ENCODE peak calls at places on chromosomes 4 and X, in five cellular contexts. Z is A549, A is Panc1, P is body of pancreas, R is fibroblast of the aortic adventitia. V is an unnamed sample.

GRCh38 chr4:188197566-188197965 is 58.3 kb downstream of the TRIML1 start:
- DNase-seq in Z (no peak), A (no peak), P (no peak), R (no peak), V (no peak)

GRCh38 chr4:1901127-1901526 is 29.9 kb downstream of the NSD2 start:
- DNase-seq in Z (no peak), A (no peak), P (no peak), R (no peak), V (no peak)

GRCh38 chrX:13101439-13102139 is 57.2 kb upstream of the FAM9C start:
- DNase-seq in Z (peak), A (peak), P (peak), R (peak), V (peak)

GRCh38 chr4:14025093-14025492 is 397.6 kb upstream of the BOD1L1 start:
- DNase-seq in Z (no peak), A (no peak), P (no peak), R (peak), V (no peak)

GRCh38 chrX:1743105-1743504 is 128.2 kb downstream of the ASMT start:
- DNase-seq in Z (no peak), A (no peak), P (no peak), R (no peak), V (no peak)

GRCh38 chr4:140156529-140157171 is 2.7 kb upstream of the MAML3 start:
- DNase-seq in Z (no peak), A (no peak), P (no peak), R (no peak), V (no peak)

GRCh38 chrX:331772-332495 is 13.3 kb upstream of the GTPBP6 start:
- DNase-seq in Z (no peak), A (no peak), P (no peak), R (no peak), V (no peak)

GRCh38 chr4:23717528-23718248 is 172.2 kb downstream of the PPARGC1A start:
- DNase-seq in Z (peak), A (no peak), P (no peak), R (peak), V (no peak)

GRCh38 chrX:40008841-40009461 is 88.8 kb downstream of the BCOR start:
- DNase-seq in Z (no peak), A (no peak), P (peak), R (no peak), V (no peak)

GRCh38 chr4:4961936-4962335 is 57.3 kb downstream of the CYTL1 start:
- DNase-seq in Z (no peak), A (no peak), P (no peak), R (no peak), V (no peak)

GRCh38 chrX:21225643-21226042 is 148.6 kb upstream of the CNKSR2 start:
- DNase-seq in Z (no peak), A (no peak), P (no peak), R (peak), V (no peak)

GRCh38 chr4:122107680-122108079 is 44.5 kb upstream of the BLTP1 start:
- DNase-seq in Z (no peak), A (no peak), P (no peak), R (no peak), V (no peak)

GRCh38 chrX:108735680-108736508 is 469 bp downstream of the IRS4 start:
- DNase-seq in Z (no peak), A (no peak), P (no peak), R (no peak), V (no peak)

GRCh38 chrX:31199051-31199769 is 127.4 kb upstream of the FTHL17 start:
- DNase-seq in Z (no peak), A (no peak), P (peak), R (no peak), V (peak)

GRCh38 chr4:94159790-94160189 is 47.9 kb upstream of the SMARCAD1 start:
- DNase-seq in Z (no peak), A (no peak), P (no peak), R (no peak), V (no peak)

GRCh38 chrX:23434356-23434884 is 99.8 kb downstream of the PTCHD1 start:
- DNase-seq in Z (no peak), A (no peak), P (peak), R (peak), V (peak)

GRCh38 chr4:175306436-175306835 is 388.3 kb downstream of the ADAM29 start:
- DNase-seq in Z (no peak), A (no peak), P (no peak), R (no peak), V (no peak)

GRCh38 chr4:23930750-23931488 is 41.1 kb upstream of the PPARGC1A start:
- DNase-seq in Z (no peak), A (no peak), P (peak), R (no peak), V (no peak)

GRCh38 chr4:23969635-23970034 is 79.8 kb upstream of the PPARGC1A start:
- DNase-seq in Z (no peak), A (no peak), P (no peak), R (no peak), V (no peak)

GRCh38 chrX:155094468-155095061 is 23.3 kb downstream of the BRCC3 start:
- DNase-seq in Z (no peak), A (no peak), P (peak), R (peak), V (no peak)

GRCh38 chr4:165580379-165580905 is 201.6 kb downstream of the CPE start:
- DNase-seq in Z (no peak), A (peak), P (no peak), R (peak), V (peak)

GRCh38 chr4:87066403-87067119 is 131.8 kb downstream of the AFF1 start:
- DNase-seq in Z (no peak), A (no peak), P (no peak), R (no peak), V (no peak)

DNA sequence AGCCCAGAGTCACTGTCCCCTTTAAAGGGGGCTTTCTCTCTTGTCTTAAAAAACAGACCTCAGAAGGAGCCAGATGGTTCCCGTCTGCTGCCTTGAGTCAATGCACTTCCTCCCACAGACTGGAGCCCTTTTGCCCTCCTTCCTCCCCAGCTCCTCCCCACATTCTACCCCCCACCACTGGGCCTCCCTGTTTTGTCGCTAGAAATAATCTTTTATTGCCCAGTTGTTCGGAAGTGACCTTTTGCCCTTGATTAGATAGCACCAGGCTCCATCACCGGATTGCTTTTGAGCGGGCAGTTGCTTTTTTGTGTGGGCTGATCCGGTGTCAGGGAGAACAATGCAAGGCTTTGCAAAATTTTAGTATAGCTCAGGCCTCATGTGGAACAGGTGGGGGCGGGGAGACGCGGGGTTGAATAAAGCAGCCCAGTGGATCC is 47.7 kb downstream of the SPRY1 start:
- DNase-seq in Z (no peak), A (no peak), P (peak), R (peak), V (peak)
- H3K4me3 ChIP-seq in Z (no peak), A (no peak), P (no peak), R (no peak), V (no peak)

DNA sequence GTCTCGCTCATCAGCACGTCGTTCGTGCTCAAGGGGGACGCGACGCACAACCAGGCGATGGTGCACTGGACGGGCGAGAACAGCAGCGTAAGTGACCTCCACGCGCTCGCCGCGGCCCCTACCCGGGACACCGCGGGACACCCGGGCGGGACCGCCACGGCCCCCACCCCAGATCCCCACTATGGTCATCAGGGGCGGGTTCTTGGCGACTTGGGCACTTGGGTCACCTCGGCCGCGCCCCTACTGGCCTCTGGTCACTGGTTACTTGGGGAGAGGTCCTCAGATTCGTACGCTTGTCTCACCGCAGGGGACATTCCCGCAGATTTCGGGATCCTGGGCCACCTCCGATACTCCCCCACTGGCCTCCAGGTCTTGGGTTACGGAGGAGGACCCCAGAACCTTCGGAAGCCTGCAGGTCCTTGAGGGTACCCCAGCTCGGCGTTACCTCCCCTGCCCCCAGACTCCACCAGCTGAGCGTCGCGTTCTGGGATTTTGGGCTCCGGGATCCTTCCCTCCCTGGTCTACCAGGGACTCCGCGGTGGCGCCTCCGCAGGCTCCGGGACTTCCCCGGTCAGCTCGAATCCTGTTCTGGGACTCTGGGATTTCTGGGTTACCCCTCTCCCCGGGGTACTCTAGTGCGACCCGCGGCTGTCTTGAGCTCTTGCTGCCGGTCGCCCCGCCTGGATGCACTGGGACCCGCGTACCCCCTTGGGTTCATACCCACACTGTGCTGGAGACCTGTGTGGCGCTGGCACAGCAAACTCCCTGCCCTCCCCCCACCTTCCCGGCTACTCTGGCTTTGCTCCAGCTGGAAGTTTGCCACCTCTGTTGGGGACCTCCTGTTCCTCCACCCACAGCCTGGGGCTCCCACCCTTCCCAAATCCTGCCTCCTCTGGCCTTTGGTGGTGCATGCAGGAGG is 961 bp downstream of the SORCS2 start:
- DNase-seq in Z (no peak), A (no peak), P (no peak), R (no peak), V (no peak)
- H3K4me3 ChIP-seq in Z (peak), A (peak), P (no peak), R (peak), V (peak)

GRCh38 chrX:137427061-137427778 is 138.7 kb upstream of the ZIC3 start:
- DNase-seq in Z (no peak), A (no peak), P (no peak), R (no peak), V (no peak)
- H3K4me3 ChIP-seq in Z (peak), A (peak), P (no peak), R (peak), V (peak)

GRCh38 chr4:185255868-185256267 is 46.5 kb downstream of the SNX25 start:
- DNase-seq in Z (no peak), A (no peak), P (no peak), R (no peak), V (no peak)
- H3K4me3 ChIP-seq in Z (no peak), A (no peak), P (no peak), R (no peak), V (no peak)

GRCh38 chr4:55554453-55555030 is 7.8 kb upstream of the CLOCK start:
- DNase-seq in Z (peak), A (no peak), P (no peak), R (peak), V (peak)

GRCh38 chr4:55549888-55550287 is 3.2 kb upstream of the CLOCK start:
- DNase-seq in Z (no peak), A (no peak), P (no peak), R (peak), V (peak)

GRCh38 chr4:55547918-55548317 is 1.2 kb upstream of the CLOCK start:
- DNase-seq in Z (no peak), A (no peak), P (no peak), R (no peak), V (no peak)

DNA sequence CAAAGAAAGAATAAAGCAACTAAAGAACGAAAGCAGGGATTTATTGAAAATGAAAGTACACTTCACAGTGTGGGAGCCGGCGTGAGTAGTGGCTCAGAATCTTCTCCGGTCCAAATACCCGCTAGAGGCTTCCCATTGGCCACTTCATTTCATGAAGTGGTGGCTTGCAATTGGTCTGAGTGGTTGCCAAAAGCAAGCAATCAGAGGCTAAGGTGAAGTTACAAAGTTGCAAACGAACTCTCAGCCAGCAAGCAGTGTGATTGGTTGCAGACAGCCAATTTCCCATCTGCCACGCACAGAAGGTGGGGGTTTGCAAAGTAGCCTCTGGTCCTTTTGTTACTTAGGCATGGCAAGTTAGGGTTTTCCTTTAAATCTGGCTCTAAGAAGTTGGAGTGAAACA is 6.7 kb upstream of the CLOCK start:
- DNase-seq in Z (no peak), A (no peak), P (peak), R (peak), V (peak)
- H3K4me3 ChIP-seq in Z (no peak), A (peak), P (no peak), R (peak), V (peak)

GRCh38 chr4:124025423-124025822 is 628.8 kb downstream of the SPRY1 start:
- DNase-seq in Z (no peak), A (no peak), P (no peak), R (no peak), V (peak)

GRCh38 chr4:124018383-124019317 is 622.1 kb downstream of the SPRY1 start:
- DNase-seq in Z (no peak), A (no peak), P (peak), R (peak), V (no peak)

GRCh38 chr4:124019749-124020549 is 623.4 kb downstream of the SPRY1 start:
- DNase-seq in Z (no peak), A (no peak), P (no peak), R (peak), V (no peak)
- H3K4me3 ChIP-seq in Z (no peak), A (no peak), P (no peak), R (no peak), V (no peak)

DNA sequence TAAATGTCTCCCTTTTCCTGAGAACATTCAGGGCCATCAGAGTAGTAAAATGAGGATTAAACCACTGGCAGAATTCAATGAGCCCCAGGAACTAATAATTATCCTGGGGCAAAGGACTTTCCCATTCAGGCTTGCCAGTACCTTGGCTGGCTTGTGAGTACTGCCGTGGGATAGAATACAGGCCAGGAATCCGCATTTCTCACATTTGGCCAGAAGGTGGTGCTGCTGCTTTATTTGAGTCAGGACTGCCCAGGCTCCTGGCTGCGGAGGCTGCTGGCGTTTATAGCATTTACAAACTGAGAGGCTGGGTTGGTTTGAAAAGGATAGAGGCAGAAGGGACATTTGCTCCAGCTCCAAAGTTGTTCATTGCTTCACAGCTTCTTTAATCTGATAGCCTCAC is 91.4 kb downstream of the RTL9 start:
- DNase-seq in Z (peak), A (peak), P (peak), R (peak), V (peak)
- H3K4me3 ChIP-seq in Z (no peak), A (no peak), P (no peak), R (no peak), V (no peak)

GRCh38 chr4:53321151-53321987 is 44.5 kb downstream of the SCFD2 start:
- DNase-seq in Z (no peak), A (peak), P (no peak), R (peak), V (peak)

GRCh38 chr4:53326535-53326934 is 39.3 kb downstream of the SCFD2 start:
- DNase-seq in Z (no peak), A (no peak), P (no peak), R (no peak), V (no peak)

GRCh38 chr4:53322696-53323095 is 43.2 kb downstream of the SCFD2 start:
- DNase-seq in Z (no peak), A (no peak), P (no peak), R (no peak), V (no peak)

DNA sequence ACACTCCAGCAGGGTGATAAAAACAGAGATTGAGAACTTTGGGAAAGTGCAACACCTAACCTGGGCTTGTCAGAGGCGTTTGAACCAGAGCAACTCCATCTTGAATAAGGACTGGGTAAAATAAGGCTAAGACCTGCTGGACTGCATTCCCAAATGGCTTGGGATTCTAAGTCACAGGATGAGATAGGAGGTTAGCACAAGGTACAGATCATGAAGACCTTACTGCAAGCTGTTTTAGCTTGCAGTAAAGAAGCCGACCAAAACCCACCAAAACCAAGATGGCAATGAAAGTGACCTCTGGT is 43.9 kb downstream of the SCFD2 start:
- DNase-seq in Z (no peak), A (no peak), P (no peak), R (no peak), V (no peak)
- H3K4me3 ChIP-seq in Z (no peak), A (no peak), P (no peak), R (no peak), V (no peak)

GRCh38 chrX:133046601-133047000 is 50.3 kb downstream of the USP26 start:
- DNase-seq in Z (no peak), A (no peak), P (no peak), R (no peak), V (no peak)
- H3K4me3 ChIP-seq in Z (no peak), A (no peak), P (no peak), R (no peak), V (no peak)

GRCh38 chrX:140766024-140766611 is 56.6 kb downstream of the LINC00632 start:
- DNase-seq in Z (no peak), A (peak), P (peak), R (peak), V (no peak)

GRCh38 chrX:140765043-140765784 is 55.7 kb downstream of the LINC00632 start:
- DNase-seq in Z (no peak), A (no peak), P (peak), R (peak), V (no peak)

GRCh38 chrX:140767646-140768045 is 58.1 kb downstream of the LINC00632 start:
- DNase-seq in Z (no peak), A (no peak), P (no peak), R (peak), V (no peak)

GRCh38 chrX:140762061-140762460 is 52.5 kb downstream of the LINC00632 start:
- DNase-seq in Z (peak), A (peak), P (peak), R (peak), V (no peak)

GRCh38 chrX:140764401-140764919 is 54.9 kb downstream of the LINC00632 start:
- DNase-seq in Z (no peak), A (no peak), P (peak), R (peak), V (no peak)
- H3K4me3 ChIP-seq in Z (peak), A (no peak), P (peak), R (peak), V (peak)

V was measured in skeletal muscle cell.